ENCODE peak calls at places on chromosomes 12 and 14, in nine cellular contexts. Z is astrocyte of the spinal cord, Q is neuronal stem cell, T is mammary epithelial cell, X is PC-9, M is fibroblast of mammary gland, O is brain microvascular endothelial cell, P is Peyer's patch, V is ovary. I is an unnamed sample.

GRCh38 chr14:25046301-25046943 is 3.5 kb downstream of the STXBP6 start:
- DNase-seq in Z (no peak), P (no peak), T (no peak), X (no peak), O (no peak), Q (no peak), V (no peak), M (no peak), I (no peak)

GRCh38 chr14:75803768-75804167 is 142.7 kb downstream of the TTLL5 start:
- DNase-seq in Q (peak), V (no peak), M (no peak), Z (peak), X (no peak), T (no peak), O (no peak), P (no peak), I (no peak)

GRCh38 chr14:68824517-68825347 is 31.9 kb upstream of the ZFP36L1 start:
- DNase-seq in V (peak), T (no peak), O (peak), X (peak), Z (peak), M (peak), P (peak), Q (peak), I (no peak)

GRCh38 chr14:102516531-102517411 is 7.2 kb upstream of the ANKRD9 start:
- DNase-seq in O (no peak), T (peak), Z (peak), P (peak), Q (peak), M (no peak), X (peak), V (peak), I (no peak)

GRCh38 chr14:71551291-71551955 is 380.8 kb upstream of the RGS6 start:
- DNase-seq in P (no peak), M (peak), Q (no peak), V (no peak), T (peak), Z (peak), O (no peak), X (no peak), I (peak)

GRCh38 chr12:26767865-26768264 is 65.1 kb downstream of the ITPR2 start:
- DNase-seq in O (no peak), M (no peak), P (no peak), Z (no peak), T (no peak), Q (no peak), V (no peak), X (no peak), I (no peak)

GRCh38 chr12:124754949-124755800 is 108.5 kb downstream of the SCARB1 start:
- DNase-seq in V (peak), Q (no peak), X (no peak), T (peak), M (peak), O (peak), Z (peak), P (peak), I (peak)

GRCh38 chr12:65859519-65859918 is 35.2 kb downstream of the HMGA2 start:
- DNase-seq in T (no peak), Z (no peak), M (peak), O (no peak), P (no peak), X (no peak), V (no peak), Q (no peak), I (no peak)

GRCh38 chr12:49026678-49027480 is 8.3 kb upstream of the PRKAG1 start:
- DNase-seq in O (no peak), M (no peak), Q (no peak), P (peak), V (peak), T (no peak), X (no peak), Z (no peak), I (no peak)

GRCh38 chr12:63826002-63826585 is 18.4 kb upstream of the SRGAP1 start:
- DNase-seq in Q (peak), X (no peak), T (peak), P (no peak), Z (peak), M (peak), V (peak), O (peak), I (no peak)

GRCh38 chr12:79262938-79263337 is 398.4 kb downstream of the SYT1 start:
- DNase-seq in M (no peak), Q (peak), P (no peak), T (peak), X (no peak), O (no peak), V (no peak), Z (peak), I (no peak)

GRCh38 chr12:3199551-3200031 is 122.4 kb downstream of the TSPAN9 start:
- DNase-seq in O (peak), Q (peak), P (no peak), V (peak), X (no peak), Z (peak), M (peak), T (no peak), I (no peak)

GRCh38 chr14:95452176-95452889 is 64.1 kb downstream of the SYNE3 start:
- DNase-seq in P (no peak), O (peak), M (no peak), Z (no peak), X (no peak), Q (no peak), T (no peak), V (no peak), I (no peak)

GRCh38 chr14:68685419-68686211 is 107.3 kb downstream of the ZFP36L1 start:
- DNase-seq in X (peak), Q (no peak), O (peak), P (peak), M (peak), Z (peak), T (peak), V (no peak), I (no peak)

GRCh38 chr14:33475623-33476022 is 475.3 kb downstream of the EGLN3 start:
- DNase-seq in T (peak), X (peak), Q (peak), O (peak), Z (peak), M (peak), V (no peak), P (peak), I (peak)

GRCh38 chr12:12072064-12072760 is 1.5 kb downstream of the BCL2L14 start:
- DNase-seq in M (no peak), T (no peak), O (no peak), X (no peak), Z (no peak), V (no peak), P (peak), Q (no peak), I (no peak)

GRCh38 chr14:64779472-64779871 is 75.2 kb downstream of the PLEKHG3 start:
- DNase-seq in V (no peak), O (no peak), Q (no peak), Z (no peak), T (no peak), M (no peak), P (no peak), X (no peak), I (no peak)

GRCh38 chr14:68655021-68655811 is 137.7 kb downstream of the ZFP36L1 start:
- DNase-seq in T (peak), V (peak), P (no peak), X (no peak), Q (no peak), O (no peak), Z (peak), M (no peak), I (no peak)

GRCh38 chr12:98002887-98003493 is 512.4 kb upstream of the TMPO start:
- DNase-seq in M (peak), V (no peak), T (peak), Q (peak), O (peak), Z (peak), X (no peak), P (peak), I (no peak)

GRCh38 chr12:92257261-92257660 is 111.6 kb upstream of the BTG1 start:
- DNase-seq in X (no peak), M (no peak), V (no peak), P (no peak), Q (no peak), T (peak), Z (no peak), O (no peak), I (no peak)

GRCh38 chr12:42921741-42922511 is 332.4 kb upstream of the PRICKLE1 start:
- DNase-seq in V (no peak), T (peak), O (no peak), P (no peak), Q (no peak), M (peak), Z (peak), X (peak), I (no peak)

GRCh38 chr12:117142094-117142493 is 42.9 kb upstream of the TESC start:
- DNase-seq in M (no peak), P (peak), Z (no peak), T (no peak), X (no peak), O (no peak), Q (no peak), V (no peak), I (no peak)

GRCh38 chr14:100955201-100955600 is 51.7 kb upstream of the RTL1 start:
- DNase-seq in O (peak), P (no peak), Q (no peak), Z (peak), V (no peak), X (no peak), T (peak), M (peak), I (peak)

GRCh38 chr12:53054112-53054878 is 4.4 kb downstream of the TNS2 start:
- DNase-seq in Z (peak), M (peak), P (peak), T (peak), X (peak), V (peak), Q (peak), O (peak), I (peak)
- H3K4me3 ChIP-seq in Z (peak), M (peak), P (peak), T (peak), X (peak), V (peak), Q (peak), O (peak), I (peak)

DNA sequence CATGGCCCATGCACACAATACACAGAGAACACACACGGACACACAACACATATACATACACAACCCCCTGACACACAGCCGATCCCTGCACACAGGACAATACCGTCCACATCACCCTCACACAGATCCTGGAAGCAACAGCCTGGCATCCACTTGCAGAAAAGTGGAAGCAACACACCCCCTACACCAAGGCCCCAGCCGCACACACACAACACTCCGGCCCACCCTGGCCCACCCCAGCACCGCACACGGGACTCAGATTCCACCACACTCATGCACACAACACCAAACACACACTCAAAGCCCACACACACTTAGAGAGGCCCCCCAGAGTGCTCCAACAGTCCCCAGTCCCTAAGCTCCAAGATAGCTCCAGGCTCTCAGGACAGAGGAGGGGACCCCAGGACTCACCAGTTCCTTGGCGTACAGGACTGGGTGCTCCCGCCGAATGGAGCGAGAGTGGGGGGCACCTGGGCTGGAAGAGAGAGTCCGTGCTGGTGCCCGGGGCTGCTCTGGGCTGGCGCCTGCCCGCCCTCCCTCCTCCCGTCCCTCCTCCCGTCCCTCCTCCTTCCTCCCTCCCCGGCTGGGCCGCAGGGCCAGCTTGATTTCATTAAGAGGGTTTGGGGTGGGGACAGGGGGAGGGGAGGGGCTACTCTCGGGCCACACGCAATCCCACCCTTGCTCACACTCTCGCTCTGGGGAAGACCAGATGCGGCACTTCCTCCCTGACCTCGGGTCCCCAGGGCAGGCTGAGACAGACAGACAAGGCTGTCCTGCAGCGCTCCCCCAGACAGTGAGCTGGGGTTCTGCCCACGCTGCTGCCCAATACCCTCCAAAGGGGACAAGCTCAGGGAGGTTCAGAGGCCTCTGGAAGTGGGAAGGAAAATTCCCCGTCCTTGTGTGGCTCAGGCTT is at the start of gene TMEM119:
- DNase-seq in V (no peak), T (no peak), O (no peak), P (no peak), M (peak), Q (no peak), X (no peak), Z (no peak), I (no peak)
- H3K4me3 ChIP-seq in V (no peak), T (no peak), O (peak), P (peak), M (peak), Q (peak), X (no peak), Z (peak), I (peak)

GRCh38 chr12:57609781-57610552 is 1.3 kb upstream of the ARHGEF25 start:
- DNase-seq in M (no peak), P (no peak), V (peak), Q (no peak), T (no peak), O (no peak), X (no peak), Z (no peak), I (no peak)
- H3K4me3 ChIP-seq in M (peak), P (peak), V (peak), Q (peak), T (no peak), O (peak), X (no peak), Z (no peak), I (no peak)

GRCh38 chr12:109385339-109386078 is 37.8 kb downstream of the MYO1H start:
- DNase-seq in P (no peak), V (no peak), M (peak), X (peak), T (peak), Z (peak), Q (peak), O (peak), I (peak)
- H3K4me3 ChIP-seq in P (no peak), V (no peak), M (no peak), X (no peak), T (no peak), Z (no peak), Q (no peak), O (no peak), I (peak)

I was measured in skeletal muscle cell.